ENCODE peak calls at places on chromosomes 13 and 19, in six cellular contexts. O is psoas muscle; I is brain microvascular endothelial cell; S is CD8-positive, alpha-beta memory T cell; B is heart left ventricle; L is AG10803. Y is an unnamed sample.

GRCh38 chr13:80338781-80339577 is 1.9 kb downstream of the SPRY2 start:
- DNase-seq in O (peak), I (peak), S (no peak), B (peak), L (peak), Y (peak)

GRCh38 chr19:5593245-5593962 is 25.7 kb upstream of the TINCR start:
- DNase-seq in O (no peak), I (no peak), S (no peak), B (no peak), L (no peak), Y (no peak)

GRCh38 chr13:73898276-73898675 is 235.9 kb downstream of the KLF12 start:
- DNase-seq in O (no peak), I (no peak), S (no peak), B (no peak), L (peak), Y (no peak)

GRCh38 chr13:51444922-51445321 is 7.9 kb downstream of the INTS6 start:
- DNase-seq in O (no peak), I (no peak), S (no peak), B (no peak), L (peak), Y (peak)

GRCh38 chr13:36966404-36966803 is 32.7 kb downstream of the ALG5 start:
- DNase-seq in O (no peak), I (no peak), S (no peak), B (no peak), L (no peak), Y (no peak)

GRCh38 chr13:20828540-20829364 is 55.0 kb upstream of the EEF1AKMT1 start:
- DNase-seq in O (no peak), I (no peak), S (no peak), B (peak), L (peak), Y (peak)

GRCh38 chr19:2603320-2603719 is 99.2 kb downstream of the GNG7 start:
- DNase-seq in O (peak), I (peak), S (no peak), B (no peak), L (peak), Y (no peak)

GRCh38 chr19:2479556-2480194 is 3.7 kb downstream of the GADD45B start:
- DNase-seq in O (no peak), I (peak), S (no peak), B (no peak), L (no peak), Y (no peak)

GRCh38 chr19:16025108-16026101 is 50.9 kb upstream of the TPM4 start:
- DNase-seq in O (no peak), I (peak), S (no peak), B (no peak), L (peak), Y (peak)

GRCh38 chr13:65940720-65941119 is 1289.4 kb downstream of the PCDH9 start:
- DNase-seq in O (no peak), I (no peak), S (no peak), B (peak), L (no peak), Y (no peak)

GRCh38 chr13:26558074-26558805 is 757 bp downstream of the WASF3 start:
- DNase-seq in O (peak), I (no peak), S (no peak), B (no peak), L (peak), Y (peak)

GRCh38 chr19:47369923-47370625 is 21.0 kb downstream of the DHX34 start:
- DNase-seq in O (peak), I (peak), S (no peak), B (no peak), L (peak), Y (peak)

GRCh38 chr19:17625043-17625442 is 63.1 kb downstream of the UNC13A start:
- DNase-seq in O (no peak), I (no peak), S (no peak), B (no peak), L (no peak), Y (no peak)

GRCh38 chr19:48556163-48556562 is 4.2 kb downstream of the SULT2B1 start:
- DNase-seq in O (no peak), I (peak), S (no peak), B (no peak), L (peak), Y (peak)

GRCh38 chr13:80334582-80335260 is 6.2 kb downstream of the SPRY2 start:
- DNase-seq in O (no peak), I (peak), S (no peak), B (no peak), L (no peak), Y (peak)

GRCh38 chr13:37701972-37702371 is 103.4 kb upstream of the POSTN start:
- DNase-seq in O (no peak), I (peak), S (no peak), B (no peak), L (peak), Y (peak)

GRCh38 chr13:110925023-110925608 is 10.2 kb upstream of the ANKRD10 start:
- DNase-seq in O (no peak), I (no peak), S (no peak), B (no peak), L (no peak), Y (no peak)

GRCh38 chr13:113669871-113670341 is 2.9 kb downstream of the GRK1 start:
- DNase-seq in O (no peak), I (no peak), S (no peak), B (peak), L (no peak), Y (no peak)

GRCh38 chr19:30696514-30696913 is 324.3 kb downstream of the ZNF536 start:
- DNase-seq in O (no peak), I (no peak), S (no peak), B (no peak), L (no peak), Y (no peak)

GRCh38 chr13:81078048-81078447 is 737.1 kb upstream of the SPRY2 start:
- DNase-seq in O (no peak), I (no peak), S (no peak), B (no peak), L (no peak), Y (peak)

GRCh38 chr13:97327521-97328221 is 105.5 kb downstream of the MBNL2 start:
- DNase-seq in O (no peak), I (no peak), S (no peak), B (no peak), L (no peak), Y (peak)
- H3K4me3 ChIP-seq in O (no peak), I (no peak), S (no peak), B (no peak), L (no peak), Y (no peak)

GRCh38 chr19:50548191-50549058 is 19.8 kb downstream of the LRRC4B start:
- DNase-seq in O (no peak), I (no peak), S (no peak), B (no peak), L (no peak), Y (no peak)

GRCh38 chr19:50549927-50550593 is 18.2 kb downstream of the LRRC4B start:
- DNase-seq in O (no peak), I (no peak), S (no peak), B (no peak), L (no peak), Y (no peak)

GRCh38 chr19:50546527-50547221 is 21.6 kb downstream of the LRRC4B start:
- DNase-seq in O (no peak), I (no peak), S (no peak), B (no peak), L (no peak), Y (no peak)

GRCh38 chr19:50549059-50549926 is 18.9 kb downstream of the LRRC4B start:
- DNase-seq in O (no peak), I (no peak), S (no peak), B (no peak), L (no peak), Y (no peak)

DNA sequence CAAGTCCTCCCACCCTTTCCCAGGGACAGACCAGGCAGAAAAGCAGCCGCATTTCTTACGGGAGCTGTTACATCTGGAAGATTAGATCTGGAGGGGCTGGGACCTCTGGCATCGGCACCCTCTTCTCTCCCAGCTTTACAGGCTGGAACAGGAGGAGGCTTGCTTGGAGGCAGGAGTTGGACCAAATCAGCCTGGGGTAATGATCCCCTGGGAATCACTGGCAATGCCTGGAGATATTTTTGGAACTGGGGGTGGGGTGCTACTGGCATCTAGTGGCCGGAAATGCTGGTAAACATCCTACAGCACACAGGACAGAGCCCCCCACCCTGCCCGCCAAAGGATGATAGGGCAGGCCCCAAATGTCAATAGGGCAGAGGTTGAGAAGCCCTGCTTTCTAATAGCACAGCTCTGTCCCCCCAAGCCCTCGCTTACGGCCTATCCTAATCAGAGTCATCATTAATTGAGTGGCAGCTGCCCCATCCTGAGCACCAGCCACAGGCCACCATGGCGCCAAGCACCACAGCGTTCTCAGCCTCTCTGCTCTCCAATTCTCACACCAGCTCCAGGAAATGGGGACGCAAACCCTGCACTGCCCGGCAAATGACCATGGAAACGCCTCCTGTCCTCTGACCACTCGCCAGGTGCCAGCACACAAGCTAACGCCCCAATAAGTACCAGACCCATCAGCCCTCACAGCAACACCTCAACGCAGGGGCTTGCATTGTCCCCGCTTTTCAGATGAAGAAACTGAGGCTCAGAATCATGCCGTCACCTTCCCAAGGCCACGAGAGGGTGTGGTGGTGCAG is 20.6 kb downstream of the LRRC4B start:
- DNase-seq in O (no peak), I (no peak), S (no peak), B (no peak), L (no peak), Y (no peak)
- H3K4me3 ChIP-seq in O (no peak), I (no peak), S (no peak), B (no peak), L (no peak), Y (no peak)

GRCh38 chr19:7636691-7637373 is at the start of gene STXBP2:
- DNase-seq in O (peak), I (no peak), S (peak), B (no peak), L (no peak), Y (peak)

GRCh38 chr19:7635670-7636069 is 1.2 kb upstream of the STXBP2 start:
- DNase-seq in O (no peak), I (no peak), S (no peak), B (no peak), L (no peak), Y (no peak)

GRCh38 chr19:7636317-7636690 is 606 bp upstream of the STXBP2 start:
- DNase-seq in O (no peak), I (no peak), S (no peak), B (no peak), L (no peak), Y (no peak)

GRCh38 chr19:7638802-7639465 is 2.0 kb downstream of the STXBP2 start:
- DNase-seq in O (no peak), I (no peak), S (no peak), B (no peak), L (no peak), Y (no peak)

DNA sequence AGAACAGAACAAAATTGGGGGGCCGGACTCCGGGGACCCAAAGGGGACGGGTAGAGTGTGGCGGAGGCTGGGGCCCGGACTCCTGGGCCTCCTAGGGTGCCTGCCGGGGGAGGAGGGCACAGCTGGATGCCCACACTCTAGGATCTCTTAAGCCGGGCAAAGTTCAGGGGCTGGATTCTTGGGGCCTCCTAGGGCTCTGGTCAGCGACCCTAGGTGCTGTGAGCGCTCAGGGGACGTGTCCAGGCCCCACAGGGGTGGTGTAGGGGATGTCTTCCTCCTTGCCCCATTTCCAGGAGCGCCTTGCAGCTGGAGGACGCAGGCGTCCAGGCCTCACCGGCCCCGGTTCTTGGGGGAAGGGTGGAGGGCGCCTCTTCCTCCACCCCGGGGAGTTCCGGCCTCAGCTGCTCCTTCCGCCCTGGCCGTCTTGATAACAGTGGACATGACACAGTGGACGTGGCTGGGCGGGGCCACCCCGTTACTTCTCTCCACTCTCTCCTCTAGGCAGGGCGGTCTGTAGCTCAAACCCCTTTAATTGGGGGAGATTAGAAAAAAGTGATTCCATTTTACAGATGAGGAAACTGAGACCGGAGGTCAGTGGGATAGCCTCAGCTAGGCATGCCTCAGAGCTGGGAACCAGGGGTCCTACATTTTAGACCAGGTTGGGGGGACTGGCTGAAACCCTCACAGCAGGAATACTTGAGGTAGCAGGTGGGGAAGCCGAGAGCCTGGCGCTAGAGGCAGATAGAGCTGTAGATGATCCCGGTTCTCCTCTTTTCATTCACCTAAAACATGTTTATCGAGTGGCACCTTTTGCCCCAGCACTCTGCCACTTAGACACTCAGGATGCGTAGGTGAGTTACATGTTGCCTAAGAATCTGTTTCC is 705 bp downstream of the STXBP2 start:
- DNase-seq in O (peak), I (no peak), S (no peak), B (no peak), L (no peak), Y (peak)
- H3K4me3 ChIP-seq in O (peak), I (peak), S (peak), B (peak), L (peak), Y (peak)

DNA sequence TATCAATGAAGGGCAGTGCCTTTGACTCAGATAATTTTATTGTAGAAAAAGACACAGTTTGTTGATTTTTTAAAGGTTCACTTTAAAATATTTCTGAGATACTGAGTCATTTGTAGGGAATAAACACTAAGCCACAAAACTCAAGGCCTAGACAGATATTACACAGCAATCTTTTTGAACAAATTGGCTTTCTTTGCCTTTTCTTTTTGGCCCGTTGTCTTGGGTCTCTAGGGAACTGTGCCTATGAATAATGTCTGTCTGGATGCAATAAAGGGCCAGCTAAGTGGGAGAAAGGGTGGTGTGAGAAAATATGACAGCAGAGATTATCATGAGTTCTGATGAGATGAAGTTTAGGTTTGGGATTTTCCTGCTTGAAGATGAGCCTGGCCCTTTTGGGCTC is 1086.5 kb downstream of the UQCRFS1 start:
- DNase-seq in O (no peak), I (no peak), S (no peak), B (no peak), L (no peak), Y (no peak)
- H3K4me3 ChIP-seq in O (no peak), I (no peak), S (no peak), B (no peak), L (no peak), Y (no peak)

DNA sequence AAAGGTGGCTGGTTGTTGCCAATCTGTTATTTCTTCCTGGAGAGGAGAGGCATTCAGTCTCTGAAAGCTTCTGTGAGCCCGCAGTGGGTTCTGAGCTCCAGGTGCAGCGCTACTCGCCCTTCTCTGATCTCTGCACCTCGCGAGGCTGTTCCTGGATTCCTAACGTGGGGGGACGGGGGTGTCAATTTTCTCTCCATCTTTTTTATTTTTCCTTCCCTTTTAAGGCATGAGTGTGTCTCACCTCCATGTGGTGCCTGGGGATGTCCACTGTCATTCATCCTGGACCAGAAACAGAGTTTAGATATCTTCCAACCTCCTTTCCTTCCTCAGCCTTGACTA is 626 bp downstream of the ZNF233 start:
- DNase-seq in O (no peak), I (no peak), S (no peak), B (no peak), L (no peak), Y (no peak)
- H3K4me3 ChIP-seq in O (peak), I (peak), S (no peak), B (peak), L (peak), Y (peak)

GRCh38 chr13:46183018-46183940 is 1.3 kb upstream of the LCP1 start:
- DNase-seq in O (no peak), I (no peak), S (no peak), B (no peak), L (no peak), Y (no peak)

GRCh38 chr13:46181799-46182490 is at the start of gene LCP1:
- DNase-seq in O (no peak), I (no peak), S (peak), B (no peak), L (no peak), Y (no peak)

GRCh38 chr13:46185634-46186033 is 3.7 kb upstream of the LCP1 start:
- DNase-seq in O (no peak), I (no peak), S (no peak), B (no peak), L (no peak), Y (no peak)

GRCh38 chr13:46182491-46182877 is 507 bp upstream of the LCP1 start:
- DNase-seq in O (no peak), I (no peak), S (no peak), B (no peak), L (no peak), Y (no peak)

GRCh38 chr13:46184277-46184699 is 2.3 kb upstream of the LCP1 start:
- DNase-seq in O (peak), I (no peak), S (peak), B (no peak), L (no peak), Y (no peak)
- H3K4me3 ChIP-seq in O (no peak), I (no peak), S (peak), B (no peak), L (no peak), Y (no peak)

DNA sequence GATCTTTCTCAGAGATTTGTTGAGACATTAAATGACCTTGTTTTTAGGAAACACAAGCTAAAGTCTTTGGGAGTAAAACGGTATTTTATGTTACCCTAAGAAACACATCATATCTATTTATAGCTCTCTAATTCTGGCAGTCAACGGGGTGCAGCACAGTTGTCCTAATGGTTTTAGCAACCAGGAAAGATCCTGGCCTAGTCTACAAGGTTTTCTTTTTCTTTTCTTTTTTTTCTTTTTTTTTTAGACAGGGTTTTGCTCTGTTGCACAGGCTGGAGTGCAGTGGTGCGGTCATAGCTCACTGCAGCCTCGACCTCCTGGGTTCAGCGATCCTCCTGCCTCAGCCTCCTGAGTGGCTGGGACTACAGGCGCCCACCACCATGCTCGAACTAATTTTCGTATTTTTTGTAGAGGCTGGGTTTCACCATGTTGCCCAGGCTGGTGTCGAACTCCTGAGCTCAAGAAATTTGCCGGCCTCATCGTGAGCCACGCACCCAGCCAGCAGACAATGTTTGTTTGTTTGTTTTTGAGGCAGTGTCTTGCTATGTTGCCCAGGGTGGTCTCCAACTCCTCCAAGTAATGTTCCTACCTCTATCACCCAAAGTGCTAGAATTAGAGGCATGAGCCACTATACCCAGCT is 759 bp upstream of the COX7A1 start:
- DNase-seq in O (no peak), I (no peak), S (no peak), B (no peak), L (no peak), Y (no peak)
- H3K4me3 ChIP-seq in O (peak), I (no peak), S (no peak), B (peak), L (peak), Y (no peak)

GRCh38 chr19:19131989-19132388 is 6.3 kb downstream of the TMEM161A start:
- DNase-seq in O (no peak), I (no peak), S (no peak), B (no peak), L (no peak), Y (no peak)

GRCh38 chr19:19133985-19134384 is 4.3 kb downstream of the TMEM161A start:
- DNase-seq in O (no peak), I (no peak), S (no peak), B (no peak), L (no peak), Y (no peak)

GRCh38 chr19:19132912-19133311 is 5.4 kb downstream of the TMEM161A start:
- DNase-seq in O (no peak), I (no peak), S (no peak), B (no peak), L (no peak), Y (no peak)

GRCh38 chr19:19137556-19138109 is 645 bp downstream of the TMEM161A start:
- DNase-seq in O (no peak), I (no peak), S (no peak), B (no peak), L (peak), Y (no peak)

GRCh38 chr19:19134687-19135158 is 3.6 kb downstream of the TMEM161A start:
- DNase-seq in O (peak), I (no peak), S (no peak), B (peak), L (no peak), Y (no peak)
- H3K4me3 ChIP-seq in O (peak), I (no peak), S (no peak), B (no peak), L (no peak), Y (no peak)

Y was measured in epithelial cell of esophagus.